ENCODE peak calls at places on chromosome 7, in seven cellular contexts. X is T-helper 1 cell; F is stimulated activated CD8-positive, alpha-beta memory T cell treated with anti-CD3 and anti-CD28 coated beads, Interleukin-4, amount 100 ng/mL, for 24 hours; B is naive thymus-derived CD4-positive, alpha-beta T cell; S is fibroblast of pulmonary artery; H is NCI-H446; N is HT1080. M is an unnamed sample.
A peak's percentile ranks its signal among the peaks of the same experiment; 100 is the strongest.

GRCh38 chr7:75040512-75040911 is 33.1 kb downstream of the RCC1L start:
- DNase-seq in X (no peak), F (no peak), B (no peak), S (no peak), H (no peak), N (no peak), M (no peak)

GRCh38 chr7:144513332-144513731 is 109.8 kb upstream of the NOBOX start:
- DNase-seq in X (no peak), F (no peak), B (peak; percentile 7), S (peak; percentile 53), H (no peak), N (peak; percentile 34), M (peak; percentile 47)

GRCh38 chr7:74061840-74062539 is 21.6 kb upstream of the LIMK1 start:
- DNase-seq in X (peak; percentile 48), F (peak; percentile 56), B (no peak), S (peak; percentile 96), H (no peak), N (peak; percentile 96), M (peak; percentile 96)

GRCh38 chr7:95411036-95411435 is 14.9 kb upstream of the PON3 start:
- DNase-seq in X (no peak), F (no peak), B (no peak), S (no peak), H (no peak), N (peak; percentile 55), M (no peak)

GRCh38 chr7:37173655-37174054 is 275.0 kb downstream of the ELMO1 start:
- DNase-seq in X (no peak), F (no peak), B (no peak), S (no peak), H (no peak), N (no peak), M (no peak)

GRCh38 chr7:23472974-23473847 is 2.9 kb upstream of the IGF2BP3 start:
- DNase-seq in X (no peak), F (no peak), B (no peak), S (no peak), H (no peak), N (peak; percentile 53), M (peak; percentile 13)

GRCh38 chr7:132817844-132818427 is 241.7 kb upstream of the PLXNA4 start:
- DNase-seq in X (no peak), F (no peak), B (no peak), S (no peak), H (no peak), N (no peak), M (no peak)

GRCh38 chr7:116525913-116526857 is 1.3 kb downstream of the CAV1 start:
- DNase-seq in X (peak; percentile 42), F (peak; percentile 46), B (peak; percentile 57), S (peak; percentile 86), H (no peak), N (peak; percentile 83), M (peak; percentile 90)

GRCh38 chr7:31910191-31910590 is 160.0 kb downstream of the PDE1C start:
- DNase-seq in X (no peak), F (no peak), B (no peak), S (no peak), H (peak; percentile 61), N (no peak), M (no peak)

GRCh38 chr7:110835209-110835608 is 255.7 kb upstream of the LRRN3 start:
- DNase-seq in X (no peak), F (no peak), B (peak; percentile 40), S (no peak), H (no peak), N (peak; percentile 10), M (peak; percentile 40)

GRCh38 chr7:54846272-54846671 is 87.3 kb upstream of the SEC61G start:
- DNase-seq in X (no peak), F (no peak), B (no peak), S (peak; percentile 17), H (no peak), N (no peak), M (no peak)

GRCh38 chr7:90538405-90538804 is 57.7 kb upstream of the CDK14 start:
- DNase-seq in X (no peak), F (no peak), B (no peak), S (no peak), H (no peak), N (no peak), M (no peak)

GRCh38 chr7:40544277-40544723 is 409.5 kb downstream of the SUGCT start:
- DNase-seq in X (no peak), F (no peak), B (no peak), S (no peak), H (no peak), N (no peak), M (no peak)

GRCh38 chr7:117816727-117817126 is 56.5 kb downstream of the CTTNBP2 start:
- DNase-seq in X (no peak), F (no peak), B (no peak), S (no peak), H (no peak), N (peak; percentile 18), M (no peak)

GRCh38 chr7:143172354-143172753 is 10.9 kb upstream of the TAS2R39 start:
- DNase-seq in X (no peak), F (no peak), B (no peak), S (peak; percentile 31), H (no peak), N (peak; percentile 18), M (peak; percentile 39)

GRCh38 chr7:21028186-21028989 is 241.7 kb upstream of the SP8 start:
- DNase-seq in X (no peak), F (no peak), B (no peak), S (no peak), H (no peak), N (peak; percentile 4), M (peak; percentile 77)